ENCODE peak calls at places on chromosomes 2 and 18, in nine cellular contexts. C is neural progenitor cell; X is AG04450; G is naive thymus-derived CD4-positive, alpha-beta T cell; Y is cardiac fibroblast; W is aorta; S is colonic mucosa; Q is body of pancreas; E is epithelial cell of esophagus. A is an unnamed sample.

GRCh38 chr2:29246388-29247300 is 131.4 kb downstream of the CLIP4 start:
- DNase-seq in C (no peak), E (no peak), Q (no peak), G (no peak), W (no peak), S (no peak), Y (no peak), X (no peak), A (no peak)

GRCh38 chr2:8682719-8683667 is 1.1 kb downstream of the ID2 start:
- DNase-seq in Q (peak; percentile 42), X (no peak), W (no peak), G (peak; percentile 54), C (peak; percentile 43), E (peak; percentile 48), S (peak; percentile 61), Y (peak; percentile 39), A (no peak)

GRCh38 chr2:11945139-11946126 is 199.0 kb downstream of the LPIN1 start:
- DNase-seq in S (no peak), Y (peak; percentile 19), E (no peak), C (no peak), Q (no peak), G (no peak), X (no peak), W (no peak), A (no peak)

GRCh38 chr18:63409301-63409700 is 13.0 kb downstream of the VPS4B start:
- DNase-seq in W (no peak), C (no peak), G (no peak), Q (no peak), E (peak; percentile 34), Y (peak; percentile 60), S (no peak), X (no peak), A (no peak)

GRCh38 chr18:65592419-65592818 is 158.4 kb upstream of the CDH7 start:
- DNase-seq in G (no peak), W (no peak), C (no peak), E (peak; percentile 60), Q (no peak), Y (no peak), S (no peak), X (no peak), A (no peak)

GRCh38 chr2:177164131-177164530 is 48.5 kb upstream of the HNRNPA3 start:
- DNase-seq in Q (no peak), Y (no peak), E (no peak), G (no peak), S (no peak), C (no peak), X (no peak), W (no peak), A (no peak)

GRCh38 chr2:163664610-163665009 is 71.2 kb downstream of the FIGN start:
- DNase-seq in C (no peak), Q (no peak), E (peak; percentile 27), W (no peak), S (no peak), Y (peak; percentile 87), X (peak; percentile 58), G (no peak), A (peak; percentile 55)

GRCh38 chr18:5431836-5432575 is 111.8 kb downstream of the EPB41L3 start:
- DNase-seq in E (no peak), Y (no peak), G (no peak), C (no peak), X (no peak), Q (no peak), W (no peak), S (no peak), A (peak; percentile 34)

GRCh38 chr2:171432969-171433762 is 624 bp downstream of the METTL8 start:
- DNase-seq in G (peak; percentile 9), C (peak; percentile 56), X (no peak), Q (peak; percentile 43), Y (peak; percentile 54), S (peak; percentile 73), E (peak; percentile 95), W (no peak), A (no peak)

GRCh38 chr2:74845217-74845751 is 11.4 kb downstream of the HK2 start:
- DNase-seq in E (peak; percentile 99), G (no peak), Q (peak; percentile 93), W (peak; percentile 93), Y (peak; percentile 91), X (peak; percentile 61), C (peak; percentile 18), S (peak; percentile 90), A (peak; percentile 90)

GRCh38 chr2:129224486-129224885 is 755.0 kb upstream of the RAB6C start:
- DNase-seq in Q (no peak), C (no peak), E (no peak), Y (no peak), S (no peak), G (no peak), X (no peak), W (no peak), A (no peak)

GRCh38 chr18:12657048-12657848 is 659 bp downstream of the SPIRE1 start:
- DNase-seq in Q (peak; percentile 28), S (no peak), G (no peak), E (peak; percentile 57), Y (peak; percentile 39), X (no peak), W (peak; percentile 88), C (peak; percentile 68), A (no peak)

GRCh38 chr2:17815466-17816184 is 635 bp upstream of the MSGN1 start:
- DNase-seq in C (peak; percentile 35), E (peak; percentile 91), X (no peak), Q (no peak), Y (no peak), S (no peak), W (no peak), G (no peak), A (no peak)

GRCh38 chr18:62771494-62771893 is 56.2 kb downstream of the PHLPP1 start:
- DNase-seq in Y (no peak), E (no peak), C (no peak), Q (no peak), G (no peak), X (no peak), W (no peak), S (no peak), A (no peak)

GRCh38 chr2:41853427-41854191 is 194.2 kb upstream of the PKDCC start:
- DNase-seq in S (peak; percentile 69), W (no peak), Q (peak; percentile 66), C (peak; percentile 86), Y (peak; percentile 71), E (peak; percentile 56), G (no peak), X (peak; percentile 39), A (no peak)

GRCh38 chr2:108383146-108383830 is 5.5 kb downstream of the SULT1C4 start:
- DNase-seq in C (peak; percentile 56), Q (no peak), S (no peak), W (no peak), E (peak; percentile 67), Y (no peak), G (no peak), X (no peak), A (no peak)

DNA sequence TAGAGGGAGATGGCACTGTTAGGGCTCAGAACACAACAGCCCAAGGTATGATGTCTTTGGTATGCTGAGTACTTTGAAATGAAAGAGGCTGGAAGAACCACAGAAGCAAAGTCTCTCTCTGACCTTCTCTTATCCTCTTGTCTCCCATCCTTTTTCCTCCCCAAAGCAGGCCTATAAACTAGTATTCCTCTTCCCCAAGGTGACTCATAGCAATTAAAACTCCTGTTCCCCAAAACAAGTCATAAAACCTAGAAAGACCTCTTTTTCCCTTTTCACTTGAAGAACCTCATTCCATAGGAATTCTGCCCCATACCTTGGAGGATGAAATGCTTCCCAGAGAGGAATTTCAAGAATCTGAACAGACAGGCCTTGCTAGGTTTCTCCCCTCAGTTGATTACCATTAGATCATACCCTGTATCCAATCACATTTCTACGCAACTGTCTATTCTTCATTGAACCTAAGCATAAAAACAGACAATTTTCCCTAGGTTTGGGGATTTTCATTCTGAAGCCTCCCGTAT is 25.7 kb downstream of the MDH1 start:
- DNase-seq in E (peak; percentile 86), S (no peak), W (no peak), G (no peak), Y (peak; percentile 38), X (peak; percentile 11), C (peak; percentile 52), Q (no peak), A (peak; percentile 86)
- H3K4me3 ChIP-seq in E (no peak overlapping the region), S (no peak overlapping the region), W (no peak overlapping the region), G (no peak overlapping the region), Y (no peak overlapping the region), X (no peak overlapping the region), C (peak overlapping the region; percentile 19), Q (no peak overlapping the region), A (no peak overlapping the region)

GRCh38 chr2:175806115-175806470 is 196.0 kb downstream of the LNPK start:
- DNase-seq in S (no peak), X (no peak), W (no peak), Q (no peak), Y (no peak), C (peak; percentile 13), G (no peak), E (no peak), A (no peak)
- H3K4me3 ChIP-seq in S (no peak overlapping the region), X (no peak overlapping the region), W (no peak overlapping the region), Q (no peak overlapping the region), Y (no peak overlapping the region), C (no peak overlapping the region), G (no peak overlapping the region), E (no peak overlapping the region), A (no peak overlapping the region)

DNA sequence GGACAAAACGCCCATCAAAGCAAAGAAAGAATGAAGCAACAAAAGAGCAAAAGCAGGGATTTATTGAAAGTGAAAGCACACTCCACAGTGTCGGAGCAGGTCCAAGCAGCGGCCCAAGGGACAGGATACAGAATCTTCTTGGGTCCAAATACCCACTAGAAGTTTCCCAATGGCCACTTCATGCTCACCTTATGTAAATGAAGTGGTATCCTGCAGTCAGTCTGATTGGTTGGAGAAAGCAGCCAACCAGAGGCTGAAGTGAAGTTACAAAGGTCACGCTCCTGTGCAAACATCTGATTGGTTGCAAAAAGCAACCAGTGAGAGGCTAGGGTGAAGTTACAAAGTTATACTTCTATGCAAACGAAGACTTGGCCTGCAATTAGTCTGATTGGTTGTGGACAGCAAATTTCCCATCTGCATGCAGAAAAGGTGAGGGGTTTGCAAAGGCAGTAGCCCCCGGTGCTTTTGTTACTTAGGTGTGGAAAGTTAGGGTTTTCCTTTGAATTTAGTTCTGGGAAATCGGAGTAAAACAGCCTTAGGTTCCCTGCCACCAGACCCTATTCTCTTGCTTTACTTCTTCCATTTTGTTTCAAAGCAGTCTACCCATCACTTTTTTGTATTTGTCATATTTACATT is 12.9 kb downstream of the DUSP19 start:
- DNase-seq in S (no peak), G (no peak), W (no peak), C (no peak), Y (no peak), X (no peak), E (no peak), Q (no peak), A (no peak)
- H3K4me3 ChIP-seq in S (no peak overlapping the region), G (no peak overlapping the region), W (no peak overlapping the region), C (no peak overlapping the region), Y (no peak overlapping the region), X (no peak overlapping the region), E (no peak overlapping the region), Q (no peak overlapping the region), A (no peak overlapping the region)

GRCh38 chr18:9710037-9710436 is 1.9 kb downstream of the RAB31 start:
- DNase-seq in G (no peak), C (no peak), Y (no peak), E (no peak), Q (no peak), W (no peak), X (no peak), S (no peak), A (no peak)
- H3K4me3 ChIP-seq in G (no peak overlapping the region), C (no peak overlapping the region), Y (peak overlapping the region; percentile 89), E (no peak overlapping the region), Q (no peak overlapping the region), W (peak overlapping the region; percentile 94), X (no peak overlapping the region), S (no peak overlapping the region), A (no peak overlapping the region)